ENCODE peak calls at places on chromosome 10, in seven cellular contexts. E is PC-9, N is adrenal gland, X is gastrocnemius medialis, W is HepG2, C is lower lobe of right lung, B is upper lobe of right lung. L is an unnamed sample.
A peak's percentile ranks its signal among the peaks of the same experiment; 100 is the strongest.

GRCh38 chr10:117454502-117454901 is 79.3 kb upstream of the PDZD8 start:
- DNase-seq in B (no peak), C (no peak), E (no peak), N (no peak), W (no peak), X (no peak), L (no peak)

GRCh38 chr10:76388321-76388720 is 956.9 kb downstream of the LRMDA start:
- DNase-seq in E (no peak), N (no peak), C (no peak), B (no peak), X (no peak), W (no peak), L (no peak)

GRCh38 chr10:74917481-74918077 is 91.2 kb downstream of the KAT6B start:
- DNase-seq in E (peak; percentile 94), W (peak; percentile 83), N (no peak), B (no peak), X (no peak), C (no peak), L (no peak)

GRCh38 chr10:26567349-26567721 is 129.2 kb downstream of the APBB1IP start:
- DNase-seq in C (no peak), E (no peak), X (no peak), B (no peak), N (no peak), W (no peak), L (no peak)

GRCh38 chr10:124242365-124242764 is 149.0 kb upstream of the CHST15 start:
- DNase-seq in E (no peak), C (peak; percentile 12), X (no peak), B (no peak), W (no peak), N (no peak), L (no peak)

GRCh38 chr10:77301305-77301730 is 336.3 kb downstream of the KCNMA1 start:
- DNase-seq in B (no peak), E (no peak), W (no peak), X (no peak), N (no peak), C (no peak), L (no peak)

GRCh38 chr10:119542990-119543813 is 683 bp upstream of the RGS10 start:
- DNase-seq in E (peak; percentile 35), N (peak; percentile 32), B (peak; percentile 76), W (peak; percentile 39), X (no peak), C (peak; percentile 70), L (peak; percentile 51)

GRCh38 chr10:74047871-74048270 is 50.0 kb downstream of the VCL start:
- DNase-seq in B (no peak), W (no peak), C (no peak), X (peak; percentile 53), E (peak; percentile 89), N (no peak), L (no peak)

GRCh38 chr10:86976362-86977056 is 8.2 kb downstream of the ADIRF start:
- DNase-seq in C (no peak), B (no peak), W (no peak), E (no peak), X (no peak), N (no peak), L (no peak)

GRCh38 chr10:77297370-77297692 is 340.3 kb downstream of the KCNMA1 start:
- DNase-seq in X (no peak), B (no peak), C (no peak), W (no peak), E (no peak), N (no peak), L (no peak)

GRCh38 chr10:91700788-91701444 is 68.0 kb upstream of the PPP1R3C start:
- DNase-seq in B (no peak), E (no peak), X (no peak), N (no peak), C (no peak), W (no peak), L (no peak)

GRCh38 chr10:47178537-47179290 is 121.3 kb upstream of the GDF10 start:
- DNase-seq in W (no peak), C (no peak), N (no peak), B (no peak), X (no peak), E (no peak), L (no peak)

GRCh38 chr10:96556003-96556402 is 30.8 kb downstream of the TM9SF3 start:
- DNase-seq in E (no peak), C (no peak), W (peak; percentile 7), N (no peak), B (no peak), X (no peak), L (no peak)

DNA sequence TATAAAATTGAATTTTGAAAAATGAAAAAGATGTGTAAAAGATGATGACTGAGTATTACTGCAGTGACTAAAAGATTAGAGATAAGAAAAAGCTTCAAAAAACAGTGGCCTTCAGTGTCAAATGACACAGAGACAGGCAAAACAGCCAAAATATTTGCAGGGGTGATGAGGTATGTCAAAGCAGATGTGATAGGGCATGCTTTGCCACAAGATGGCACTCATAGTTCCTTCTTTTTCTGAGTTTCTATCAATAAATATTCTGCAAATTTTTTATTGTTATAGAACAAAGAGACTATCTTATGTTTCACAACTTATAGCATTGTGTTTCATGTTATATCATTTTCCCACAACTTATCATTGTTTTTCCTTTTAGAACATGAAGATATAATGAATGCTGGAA is 344.1 kb upstream of the HPS1 start:
- DNase-seq in X (no peak), E (no peak), N (no peak), C (no peak), B (no peak), W (no peak), L (no peak)
- TF ChIP-seq CTCF in X (no peak), E (peak; percentile 37), N (peak; percentile 29), C (no peak), B (peak; percentile 24), W (peak; percentile 21), L (no peak)

GRCh38 chr10:101828734-101829551 is 10.7 kb upstream of the OGA start:
- DNase-seq in W (no peak), X (no peak), E (no peak), N (no peak), B (peak; percentile 64), C (peak; percentile 53), L (peak; percentile 65)

GRCh38 chr10:101830322-101831168 is 12.3 kb upstream of the OGA start:
- DNase-seq in C (peak; percentile 95), N (peak; percentile 96), B (peak; percentile 94), E (peak; percentile 51), X (peak; percentile 63), W (no peak), L (peak; percentile 87)

GRCh38 chr10:101827919-101828600 is 9.8 kb upstream of the OGA start:
- DNase-seq in C (peak; percentile 19), B (peak; percentile 39), E (no peak), W (no peak), N (peak; percentile 11), X (no peak), L (no peak)

GRCh38 chr10:101831169-101831811 is 12.3 kb downstream of the KCNIP2 start:
- DNase-seq in W (no peak), B (no peak), X (no peak), N (peak; percentile 22), C (peak; percentile 38), E (no peak), L (no peak)

GRCh38 chr10:101829561-101830315 is 11.5 kb upstream of the OGA start:
- DNase-seq in N (peak; percentile 45), X (no peak), C (peak; percentile 66), B (peak; percentile 76), W (no peak), E (no peak), L (peak; percentile 53)
- H3K4me1 ChIP-seq in N (peaks cover 17% of the 10 kb centered on the region), X (peaks cover 15% of the 10 kb centered on the region), C (peaks cover 33% of the 10 kb centered on the region), B (peaks cover 22% of the 10 kb centered on the region), W (no peaks in the 10 kb centered on the region), E (peaks cover 9% of the 10 kb centered on the region), L (peaks cover 7% of the 10 kb centered on the region)

GRCh38 chr10:45003432-45004000 is 2.8 kb downstream of the ZNF22 start:
- DNase-seq in W (no peak), B (no peak), N (no peak), E (no peak), X (no peak), C (no peak), L (no peak)

GRCh38 chr10:45000138-45000763 is 472 bp upstream of the ZNF22 start:
- DNase-seq in W (no peak), C (no peak), E (peak; percentile 35), X (peak; percentile 77), B (no peak), N (peak; percentile 57), L (peak; percentile 94)

GRCh38 chr10:45000764-45001381 is at the start of gene ZNF22:
- DNase-seq in N (peak; percentile 52), X (no peak), B (peak; percentile 88), E (peak; percentile 35), W (no peak), C (peak; percentile 81), L (peak; percentile 84)

GRCh38 chr10:45004661-45005060 is 3.9 kb downstream of the ZNF22 start:
- DNase-seq in N (no peak), W (peak; percentile 55), X (no peak), E (no peak), C (no peak), B (no peak), L (no peak)

DNA sequence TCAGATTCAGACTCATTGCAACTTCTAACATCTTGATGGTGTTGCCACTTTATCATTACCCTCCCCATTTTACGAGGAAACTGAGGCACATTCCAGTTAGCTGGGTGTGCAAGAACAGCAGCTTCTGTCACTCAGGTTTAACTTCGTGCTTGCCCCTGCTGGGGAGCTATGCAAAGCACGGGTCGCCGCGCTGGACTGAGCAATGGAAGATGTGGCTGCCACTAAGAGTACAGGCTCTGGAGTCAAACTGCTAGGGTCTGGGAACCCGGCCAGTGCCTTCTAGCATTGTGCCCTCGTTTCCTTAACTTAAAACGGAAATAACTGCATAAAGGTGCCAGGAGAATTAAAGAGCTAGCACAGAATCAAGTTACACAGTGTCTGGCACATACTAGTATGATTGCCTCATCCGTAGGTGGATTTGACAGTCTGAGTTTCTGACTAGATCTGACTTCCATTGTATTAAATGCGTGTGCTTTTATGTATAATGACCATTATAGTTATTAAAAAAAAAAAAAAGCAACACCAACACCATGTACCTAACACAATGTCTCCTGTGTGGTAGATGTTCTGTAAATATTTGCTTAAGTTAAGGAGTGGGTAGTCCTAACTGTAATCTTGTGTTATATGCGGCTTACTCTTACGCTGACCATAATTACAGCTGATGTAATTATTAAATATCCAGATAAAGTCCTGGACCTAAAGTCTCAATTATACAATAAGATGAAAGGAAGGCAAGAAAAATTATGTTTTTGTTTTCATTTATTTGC is 842 bp downstream of the ZNF22 start:
- DNase-seq in N (peak; percentile 72), X (peak; percentile 81), W (no peak), B (peak; percentile 83), E (peak; percentile 79), C (peak; percentile 84), L (peak; percentile 90)
- TF ChIP-seq CTCF in N (peak; percentile 49), X (no peak), W (no peak), B (peak; percentile 21), E (peak; percentile 29), C (no peak), L (peak; percentile 27)

DNA sequence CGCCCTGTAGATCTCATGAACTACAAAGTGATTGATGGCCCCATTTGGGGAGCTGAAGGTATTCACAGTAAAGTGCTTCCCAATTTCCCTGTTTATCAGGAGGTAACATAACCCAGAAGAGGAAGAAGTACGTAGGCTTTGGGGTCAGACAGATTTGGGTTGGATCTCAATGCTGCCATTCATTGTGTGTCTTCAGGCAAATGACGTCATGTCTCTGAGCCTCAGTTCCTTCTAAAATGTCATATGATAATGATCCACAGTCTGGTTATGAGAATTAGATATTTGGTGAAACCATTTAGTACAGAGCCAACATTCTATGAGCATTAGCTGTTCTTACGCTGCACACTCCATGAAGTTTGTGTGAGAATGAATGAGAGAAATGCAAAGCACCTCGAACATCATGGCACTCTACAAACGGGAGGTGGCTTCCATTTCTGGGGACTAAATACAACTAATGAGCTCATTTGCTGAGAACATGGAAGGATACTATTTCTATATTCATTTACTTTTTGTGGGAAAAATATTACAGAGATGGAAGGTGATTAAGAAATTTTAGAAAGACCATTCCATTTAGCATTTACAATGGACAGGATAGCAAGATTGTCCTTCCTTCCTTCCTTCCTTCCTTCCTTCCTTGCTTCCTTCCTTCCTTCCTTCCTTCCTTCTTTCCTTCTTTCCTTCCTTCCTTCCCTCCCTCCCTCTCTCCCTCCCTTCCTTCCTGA is 13.8 kb upstream of the JCAD start:
- DNase-seq in N (no peak), W (no peak), E (no peak), C (no peak), B (no peak), X (no peak), L (no peak)
- H3K4me1 ChIP-seq in N (peaks cover 19% of the 10 kb centered on the region), W (peaks cover 29% of the 10 kb centered on the region), E (peaks cover 10% of the 10 kb centered on the region), C (no peaks in the 10 kb centered on the region), B (no peaks in the 10 kb centered on the region), X (no peaks in the 10 kb centered on the region), L (no peaks in the 10 kb centered on the region)